ENCODE peak calls at places on chromosomes 4 and X, in five cellular contexts. W is K562; H is lung; S is kidney; V is CD4-positive, alpha-beta T cell. N is an unnamed sample.

GRCh38 chrX:18701621-18702361 is 5.7 kb upstream of the PPEF1 start:
- DNase-seq in W (no peak), V (no peak), H (peak; percentile 42), S (peak; percentile 83), N (no peak)

GRCh38 chr4:60729194-60729593 is 470.9 kb upstream of the ADGRL3 start:
- DNase-seq in V (no peak), S (no peak), H (no peak), W (no peak), N (no peak)

GRCh38 chr4:169846396-169846795 is 88.7 kb upstream of the HPF1 start:
- DNase-seq in V (no peak), S (no peak), W (no peak), H (no peak), N (no peak)

GRCh38 chr4:145341381-145341780 is 140.3 kb upstream of the SMAD1 start:
- DNase-seq in W (no peak), S (no peak), V (no peak), H (no peak), N (no peak)

GRCh38 chr4:56388311-56388710 is 1.0 kb upstream of the AASDH start:
- DNase-seq in V (no peak), H (no peak), S (no peak), W (peak; percentile 53), N (no peak)

GRCh38 chrX:112820364-112821308 is 20.0 kb downstream of the AMOT start:
- DNase-seq in H (no peak), W (no peak), S (no peak), V (no peak), N (no peak)

GRCh38 chrX:50075630-50076349 is 125.0 kb downstream of the AKAP4 start:
- DNase-seq in V (no peak), H (no peak), W (no peak), S (no peak), N (no peak)

GRCh38 chr4:76251448-76252270 is at the start of gene FAM47E:
- DNase-seq in V (no peak), S (peak; percentile 94), H (peak; percentile 82), W (peak; percentile 34), N (peak; percentile 36)

GRCh38 chr4:125266901-125267601 is 47.7 kb upstream of the FAT4 start:
- DNase-seq in S (no peak), H (no peak), V (no peak), W (no peak), N (no peak)

GRCh38 chrX:17042046-17042445 is 95.6 kb downstream of the REPS2 start:
- DNase-seq in W (no peak), S (no peak), V (no peak), H (no peak), N (no peak)

GRCh38 chr4:40672528-40673522 is 43.2 kb upstream of the RBM47 start:
- DNase-seq in S (no peak), W (peak; percentile 36), H (peak; percentile 38), V (no peak), N (no peak)

GRCh38 chr4:155705664-155706063 is 39.0 kb downstream of the GUCY1A1 start:
- DNase-seq in V (no peak), H (no peak), W (no peak), S (peak; percentile 33), N (no peak)

GRCh38 chr4:55931833-55932232 is 16.9 kb upstream of the CEP135 start:
- DNase-seq in S (no peak), W (no peak), V (no peak), H (no peak), N (no peak)

GRCh38 chrX:15142084-15142715 is 127.7 kb downstream of the ASB9 start:
- DNase-seq in V (no peak), S (no peak), W (no peak), H (no peak), N (no peak)

GRCh38 chr4:85968945-85969830 is 390.7 kb downstream of the MAPK10 start:
- DNase-seq in W (peak; percentile 33), S (no peak), H (no peak), V (no peak), N (no peak)

GRCh38 chr4:95155759-95156451 is 392.9 kb downstream of the UNC5C start:
- DNase-seq in V (no peak), H (no peak), S (no peak), W (peak; percentile 43), N (no peak)

GRCh38 chr4:55173580-55173979 is 48.2 kb upstream of the KDR start:
- DNase-seq in W (no peak), S (no peak), V (no peak), H (no peak), N (no peak)

DNA sequence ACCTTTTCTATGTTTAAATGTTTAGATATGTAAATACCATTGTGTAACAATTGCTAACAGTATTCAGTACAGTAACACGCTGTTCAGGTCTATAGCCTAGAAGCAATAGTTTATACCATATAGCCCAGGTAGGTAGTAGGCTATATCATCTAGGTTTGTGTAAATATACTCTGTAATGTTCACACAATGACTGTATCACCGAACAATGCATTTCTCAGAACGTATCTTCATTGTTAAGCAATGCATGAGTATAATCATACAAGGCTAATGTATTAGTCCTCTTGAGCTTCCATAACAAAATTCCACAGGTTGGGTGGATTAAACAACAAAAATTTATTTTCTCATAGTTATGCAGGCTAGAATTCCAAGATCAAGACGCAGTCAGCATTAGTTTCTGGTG is 22.7 kb downstream of the ARMCX4 start:
- DNase-seq in S (no peak), V (no peak), W (no peak), H (no peak), N (no peak)
- H3K27ac ChIP-seq in S (no peak overlapping the region), V (no peak overlapping the region), W (no peak overlapping the region), H (no peak overlapping the region), N (no peak overlapping the region)

GRCh38 chr4:152181150-152181549 is 354.7 kb downstream of the FBXW7 start:
- DNase-seq in W (no peak), H (no peak), V (no peak), S (no peak), N (no peak)
- H3K27ac ChIP-seq in W (no peak overlapping the region), H (no peak overlapping the region), V (no peak overlapping the region), S (no peak overlapping the region), N (no peak overlapping the region)

GRCh38 chrX:13091111-13091765 is 46.8 kb upstream of the FAM9C start:
- DNase-seq in V (no peak), H (no peak), S (no peak), W (no peak), N (no peak)
- H3K27ac ChIP-seq in V (peak overlapping the region; percentile 85), H (peak overlapping the region; percentile 85), S (peak overlapping the region; percentile 37), W (peak overlapping the region; percentile 74), N (peak overlapping the region; percentile 36)

GRCh38 chr4:7256989-7257810 is 64.9 kb downstream of the SORCS2 start:
- DNase-seq in W (no peak), H (no peak), V (no peak), S (peak; percentile 57), N (no peak)

GRCh38 chr4:7254736-7255487 is 62.6 kb downstream of the SORCS2 start:
- DNase-seq in S (peak; percentile 69), V (no peak), W (no peak), H (no peak), N (no peak)

GRCh38 chr4:7255996-7256395 is 63.7 kb downstream of the SORCS2 start:
- DNase-seq in H (no peak), W (no peak), V (no peak), S (no peak), N (no peak)

GRCh38 chr4:7253806-7254205 is 61.5 kb downstream of the SORCS2 start:
- DNase-seq in S (no peak), W (no peak), V (no peak), H (no peak), N (no peak)

DNA sequence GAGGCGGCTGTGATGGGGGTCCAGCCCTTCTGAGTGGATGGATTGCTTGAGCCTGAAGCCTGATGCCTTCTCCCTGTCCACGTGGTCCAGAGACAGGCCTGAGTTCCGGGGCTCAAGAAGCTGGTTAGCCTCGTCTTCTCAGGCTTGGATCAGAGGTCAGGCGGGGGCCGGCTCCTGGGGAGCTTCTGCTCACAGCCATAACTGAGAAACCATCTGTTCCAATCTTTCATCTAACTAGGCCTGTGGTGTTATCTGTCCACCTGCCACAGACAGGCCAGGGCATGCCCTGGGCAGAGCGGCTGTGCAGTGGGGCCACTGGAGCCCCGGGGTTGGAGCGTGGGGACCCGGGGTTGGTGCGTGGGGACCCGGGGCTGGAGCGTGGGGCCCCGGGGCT is 63.1 kb downstream of the SORCS2 start:
- DNase-seq in H (no peak), S (peak; percentile 56), V (no peak), W (no peak), N (no peak)
- H3K27ac ChIP-seq in H (no peak overlapping the region), S (no peak overlapping the region), V (no peak overlapping the region), W (no peak overlapping the region), N (no peak overlapping the region)

GRCh38 chrX:69173906-69174305 is 8.7 kb upstream of the PJA1 start:
- DNase-seq in S (no peak), V (no peak), H (no peak), W (no peak), N (no peak)

GRCh38 chrX:69182818-69183375 is 17.6 kb upstream of the PJA1 start:
- DNase-seq in V (no peak), W (no peak), S (no peak), H (no peak), N (no peak)

GRCh38 chrX:69177511-69178162 is 12.4 kb upstream of the PJA1 start:
- DNase-seq in W (no peak), V (no peak), H (no peak), S (no peak), N (no peak)

GRCh38 chrX:69179380-69179911 is 14.2 kb upstream of the PJA1 start:
- DNase-seq in S (no peak), H (no peak), W (no peak), V (no peak), N (peak; percentile 14)

GRCh38 chrX:69178592-69178991 is 13.3 kb upstream of the PJA1 start:
- DNase-seq in W (no peak), V (no peak), H (no peak), S (no peak), N (no peak)
- H3K27ac ChIP-seq in W (no peak overlapping the region), V (no peak overlapping the region), H (no peak overlapping the region), S (no peak overlapping the region), N (no peak overlapping the region)

DNA sequence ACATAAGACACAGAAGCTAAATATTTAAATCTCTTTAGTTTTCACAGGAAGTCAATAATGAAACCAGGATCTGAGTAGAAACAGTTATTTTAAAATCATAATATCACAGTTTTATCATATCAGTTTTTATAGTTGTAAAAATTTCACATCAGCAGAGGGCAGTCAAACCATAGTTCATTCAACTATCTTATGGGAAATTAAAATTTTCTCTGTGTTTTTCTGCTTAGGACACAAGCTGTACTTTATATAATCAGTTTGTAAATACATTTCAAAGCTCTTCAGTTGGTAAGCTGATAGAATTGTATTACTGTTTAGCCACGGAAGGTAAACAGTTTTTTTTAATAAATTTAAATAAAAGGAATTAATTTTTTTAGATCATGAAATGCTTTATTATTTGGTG is 204.8 kb upstream of the NUDT6 start:
- DNase-seq in V (no peak), W (no peak), H (no peak), S (no peak), N (no peak)
- H3K27ac ChIP-seq in V (no peak overlapping the region), W (no peak overlapping the region), H (no peak overlapping the region), S (no peak overlapping the region), N (no peak overlapping the region)

GRCh38 chr4:42965326-42965725 is 72.8 kb downstream of the GRXCR1 start:
- DNase-seq in W (no peak), V (no peak), S (no peak), H (no peak), N (no peak)
- H3K27ac ChIP-seq in W (no peak overlapping the region), V (no peak overlapping the region), S (no peak overlapping the region), H (no peak overlapping the region), N (no peak overlapping the region)